ENCODE peak calls at places on chromosomes 12 and 14, in eight cellular contexts. B is Peyer's patch, E is IMR-90, R is A549, H is breast epithelium, Q is heart left ventricle, G is body of pancreas, Z is HepG2. T is an unnamed sample.

GRCh38 chr14:105077649-105077995 is 12.4 kb upstream of the GPR132 start:
- DNase-seq in B (no peak), E (no peak), R (no peak), H (no peak), Q (no peak), G (no peak), Z (no peak), T (no peak)

GRCh38 chr12:47813491-47814196 is 6.1 kb downstream of the HDAC7 start:
- DNase-seq in B (peak; percentile 49), E (no peak), R (peak; percentile 58), H (no peak), Q (no peak), G (peak; percentile 32), Z (no peak), T (peak; percentile 4)

GRCh38 chr14:54083549-54084239 is 127.1 kb upstream of the BMP4 start:
- DNase-seq in B (no peak), E (no peak), R (no peak), H (no peak), Q (no peak), G (no peak), Z (peak; percentile 32), T (no peak)

GRCh38 chr12:527241-527640 is 67.5 kb downstream of the B4GALNT3 start:
- DNase-seq in B (no peak), E (no peak), R (no peak), H (no peak), Q (no peak), G (no peak), Z (no peak), T (no peak)

GRCh38 chr12:71746983-71747611 is 7.6 kb upstream of the RAB21 start:
- DNase-seq in B (no peak), E (peak; percentile 73), R (peak; percentile 40), H (no peak), Q (no peak), G (peak; percentile 62), Z (peak; percentile 66), T (peak; percentile 30)

GRCh38 chr14:99356031-99356430 is 84.0 kb upstream of the BCL11B start:
- DNase-seq in B (no peak), E (no peak), R (no peak), H (no peak), Q (no peak), G (no peak), Z (no peak), T (no peak)

GRCh38 chr14:21486640-21487087 is 9.7 kb downstream of the TOX4 start:
- DNase-seq in B (no peak), E (peak; percentile 79), R (no peak), H (no peak), Q (no peak), G (no peak), Z (no peak), T (no peak)

GRCh38 chr14:36397357-36397756 is 76.9 kb upstream of the MBIP start:
- DNase-seq in B (no peak), E (no peak), R (no peak), H (no peak), Q (no peak), G (no peak), Z (no peak), T (no peak)

GRCh38 chr12:7935773-7936581 is at the start of gene SLC2A3:
- DNase-seq in B (peak; percentile 50), E (peak; percentile 92), R (peak; percentile 38), H (no peak), Q (no peak), G (peak; percentile 58), Z (peak; percentile 84), T (no peak)

GRCh38 chr14:74015965-74016364 is 3.1 kb downstream of the ENTPD5 start:
- DNase-seq in B (no peak), E (no peak), R (no peak), H (no peak), Q (no peak), G (no peak), Z (no peak), T (no peak)

GRCh38 chr12:121048442-121048841 is 9.4 kb upstream of the OASL start:
- DNase-seq in B (no peak), E (no peak), R (no peak), H (no peak), Q (no peak), G (no peak), Z (no peak), T (no peak)

GRCh38 chr14:104979758-104980591 is 1.8 kb upstream of the AHNAK2 start:
- DNase-seq in B (peak; percentile 55), E (peak; percentile 38), R (no peak), H (peak; percentile 86), Q (peak; percentile 86), G (peak; percentile 89), Z (no peak), T (peak; percentile 83)

GRCh38 chr14:73227812-73228781 is 9.2 kb upstream of the PAPLN start:
- DNase-seq in B (no peak), E (peak; percentile 95), R (peak; percentile 92), H (no peak), Q (no peak), G (peak; percentile 57), Z (peak; percentile 38), T (no peak)

GRCh38 chr12:25648460-25648859 is 95.4 kb upstream of the LMNTD1 start:
- DNase-seq in B (no peak), E (peak; percentile 73), R (peak; percentile 24), H (no peak), Q (peak; percentile 62), G (peak; percentile 59), Z (no peak), T (peak; percentile 52)

GRCh38 chr12:121494093-121494787 is 86.6 kb downstream of the KDM2B start:
- DNase-seq in B (peak; percentile 58), E (peak; percentile 33), R (peak; percentile 57), H (no peak), Q (no peak), G (peak; percentile 35), Z (no peak), T (no peak)

GRCh38 chr12:5622280-5622679 is 190.4 kb downstream of the NTF3 start:
- DNase-seq in B (no peak), E (no peak), R (no peak), H (no peak), Q (no peak), G (no peak), Z (no peak), T (no peak)

GRCh38 chr12:130201037-130201436 is 38.8 kb downstream of the FZD10 start:
- DNase-seq in B (no peak), E (no peak), R (no peak), H (no peak), Q (no peak), G (no peak), Z (no peak), T (no peak)

GRCh38 chr12:85698937-85699336 is 137.3 kb downstream of the RASSF9 start:
- DNase-seq in B (no peak), E (no peak), R (no peak), H (no peak), Q (no peak), G (no peak), Z (no peak), T (no peak)

GRCh38 chr12:12219664-12220063 is 47.2 kb downstream of the LRP6 start:
- DNase-seq in B (no peak), E (no peak), R (no peak), H (no peak), Q (no peak), G (no peak), Z (peak; percentile 55), T (no peak)

GRCh38 chr12:96094201-96094600 is 58.8 kb upstream of the LTA4H start:
- DNase-seq in B (no peak), E (no peak), R (no peak), H (no peak), Q (no peak), G (no peak), Z (no peak), T (no peak)

GRCh38 chr14:33120341-33120740 is 181.7 kb downstream of the NPAS3 start:
- DNase-seq in B (no peak), E (no peak), R (no peak), H (no peak), Q (no peak), G (no peak), Z (no peak), T (no peak)

DNA sequence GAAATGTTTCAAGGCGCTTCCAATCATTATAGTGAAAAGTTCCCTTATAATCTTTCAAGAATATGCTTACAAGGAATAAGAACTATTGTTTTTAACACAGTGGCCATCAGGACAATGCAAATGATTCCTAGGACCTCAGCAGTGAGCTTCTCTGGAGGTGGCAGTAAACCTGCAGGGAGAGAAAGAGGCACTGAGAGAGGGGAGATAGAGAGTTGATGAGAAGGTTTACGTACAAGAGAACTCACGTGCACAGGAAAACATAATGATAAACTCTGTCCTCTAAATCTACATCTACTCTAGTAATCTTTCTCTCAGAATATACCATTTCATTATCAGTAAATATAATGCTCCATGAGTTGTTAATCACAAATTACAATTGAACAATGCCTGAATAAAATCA is 715 bp downstream of the KLRC4 start:
- DNase-seq in B (no peak), E (no peak), R (no peak), H (no peak), Q (no peak), G (no peak), Z (no peak), T (no peak)
- H3K4me1 ChIP-seq in B (no peaks in the 10 kb centered on the region), E (no peaks in the 10 kb centered on the region), R (no peaks in the 10 kb centered on the region), H (no peaks in the 10 kb centered on the region), Q (no peaks in the 10 kb centered on the region), G (no peaks in the 10 kb centered on the region), Z (no peaks in the 10 kb centered on the region), T (no peaks in the 10 kb centered on the region)

GRCh38 chr12:55972906-55973597 is 826 bp upstream of the RAB5B start:
- DNase-seq in B (no peak), E (peak; percentile 53), R (no peak), H (no peak), Q (no peak), G (no peak), Z (no peak), T (no peak)
- TF ChIP-seq POLR2A in B (peak; percentile 72), E (peak; percentile 84), R (peak; percentile 23), H (peak; percentile 51), Q (no peak), G (no peak), Z (no peak), T (peak; percentile 67)

GRCh38 chr14:55450124-55450523 is 9.7 kb upstream of the TBPL2 start:
- DNase-seq in B (no peak), E (no peak), R (no peak), H (no peak), Q (no peak), G (no peak), Z (no peak), T (no peak)
- H3K4me1 ChIP-seq in B (peaks cover 35% of the 10 kb centered on the region), E (peaks cover 17% of the 10 kb centered on the region), R (peaks cover 60% of the 10 kb centered on the region), H (no peaks in the 10 kb centered on the region), Q (peaks cover 43% of the 10 kb centered on the region), G (peaks cover 32% of the 10 kb centered on the region), Z (peaks cover 18% of the 10 kb centered on the region), T (peaks cover 6% of the 10 kb centered on the region)

DNA sequence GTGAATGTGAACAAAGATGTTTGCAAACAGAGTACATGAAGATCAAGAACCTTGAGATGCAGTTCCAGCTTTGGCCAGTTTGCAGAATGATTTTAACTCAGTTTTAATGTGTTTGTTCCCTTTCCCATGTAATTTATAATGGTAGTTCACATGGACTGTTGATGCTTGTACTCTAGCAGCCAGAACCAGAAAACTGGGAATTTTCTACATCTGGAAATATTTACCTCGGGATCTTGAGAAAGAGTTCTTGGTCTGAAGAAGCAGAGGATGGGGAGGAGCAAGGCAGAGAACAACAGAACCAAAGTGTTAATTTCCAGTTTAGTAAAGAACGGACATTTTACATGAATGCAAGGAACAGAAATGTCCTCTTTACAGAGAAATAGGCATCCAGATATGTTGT is 37.0 kb upstream of the PMCH start:
- DNase-seq in B (no peak), E (no peak), R (no peak), H (no peak), Q (no peak), G (no peak), Z (no peak), T (no peak)
- TF ChIP-seq POLR2A in B (no peak), E (no peak), R (no peak), H (no peak), Q (no peak), G (no peak), Z (no peak), T (no peak)

T was measured in upper lobe of left lung.